ENCODE peak calls at places on chromosomes 6 and 20, in five cellular contexts. Z is breast epithelium, B is A673, E is aorta, U is uterus. K is an unnamed sample.
A peak's percentile ranks its signal among the peaks of the same experiment; 100 is the strongest.

GRCh38 chr6:21800948-21801438 is 207.4 kb downstream of the SOX4 start:
- DNase-seq in B (no peak), U (no peak), Z (no peak), E (no peak), K (no peak)

GRCh38 chr6:35082733-35083403 is 58.3 kb downstream of the TCP11 start:
- DNase-seq in B (no peak), Z (peak; percentile 12), U (no peak), E (no peak), K (peak; percentile 50)

GRCh38 chr6:24402697-24403500 is at the start of gene MRS2:
- DNase-seq in U (peak; percentile 67), B (peak; percentile 79), Z (peak; percentile 88), E (peak; percentile 87), K (peak; percentile 95)

GRCh38 chr6:28218312-28219248 is 6.5 kb upstream of the ZSCAN9 start:
- DNase-seq in Z (no peak), E (peak; percentile 88), B (peak; percentile 75), U (peak; percentile 51), K (peak; percentile 93)

GRCh38 chr20:20295621-20296498 is 72.0 kb upstream of the INSM1 start:
- DNase-seq in Z (no peak), B (no peak), U (no peak), E (no peak), K (no peak)

GRCh38 chr6:33314943-33315752 is 1.3 kb upstream of the TAPBP start:
- DNase-seq in E (peak; percentile 67), B (peak; percentile 56), Z (peak; percentile 57), U (no peak), K (peak; percentile 78)

GRCh38 chr20:53639128-53639527 is 45.5 kb upstream of the ZNF217 start:
- DNase-seq in B (no peak), Z (no peak), E (no peak), U (no peak), K (no peak)

GRCh38 chr6:21533678-21534077 is 59.9 kb upstream of the SOX4 start:
- DNase-seq in U (no peak), B (no peak), Z (no peak), E (no peak), K (no peak)

GRCh38 chr6:7157752-7158616 is 50.2 kb downstream of the RREB1 start:
- DNase-seq in Z (no peak), E (no peak), U (no peak), B (no peak), K (no peak)

GRCh38 chr6:7154341-7155139 is 46.8 kb downstream of the RREB1 start:
- DNase-seq in B (no peak), E (no peak), U (no peak), Z (no peak), K (no peak)

GRCh38 chr6:7156666-7157278 is 49.0 kb downstream of the RREB1 start:
- DNase-seq in U (no peak), E (peak; percentile 52), B (peak; percentile 75), Z (no peak), K (no peak)

GRCh38 chr6:7153807-7154206 is 46.0 kb downstream of the RREB1 start:
- DNase-seq in B (no peak), E (no peak), Z (no peak), U (no peak), K (no peak)

GRCh38 chr6:7155871-7156579 is 48.3 kb downstream of the RREB1 start:
- DNase-seq in U (no peak), B (no peak), E (no peak), Z (no peak), K (no peak)
- H3K4me1 ChIP-seq in U (no peaks in the 10 kb centered on the region), B (peaks cover 62% of the 10 kb centered on the region), E (peaks cover 4% of the 10 kb centered on the region), Z (peaks cover 3% of the 10 kb centered on the region), K (peaks cover 71% of the 10 kb centered on the region)

DNA sequence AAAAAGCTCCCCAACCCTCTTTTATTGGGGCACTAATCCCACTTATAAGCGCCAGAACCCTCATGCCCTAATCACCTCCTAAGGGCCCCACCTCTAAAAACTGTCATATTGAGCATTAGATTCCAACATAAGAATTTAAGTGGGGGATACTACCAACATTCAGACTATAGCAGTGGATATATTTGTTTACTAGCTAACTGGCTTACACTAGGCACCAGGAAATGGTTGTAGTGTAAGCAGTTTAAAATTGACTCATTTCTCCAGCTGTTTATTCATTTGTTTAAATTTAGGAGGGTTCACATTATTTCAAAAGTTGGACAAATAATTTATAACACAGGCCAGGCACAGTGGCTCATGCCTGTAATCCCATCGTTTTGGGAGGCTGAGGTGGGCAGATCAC is 22.9 kb downstream of the MTO1 start:
- DNase-seq in U (no peak), B (no peak), Z (no peak), E (no peak), K (no peak)
- H3K36me3 ChIP-seq in U (no peaks in the 10 kb centered on the region), B (peaks cover 69% of the 10 kb centered on the region), Z (no peaks in the 10 kb centered on the region), E (peaks cover 4% of the 10 kb centered on the region), K (peaks cover 93% of the 10 kb centered on the region)

DNA sequence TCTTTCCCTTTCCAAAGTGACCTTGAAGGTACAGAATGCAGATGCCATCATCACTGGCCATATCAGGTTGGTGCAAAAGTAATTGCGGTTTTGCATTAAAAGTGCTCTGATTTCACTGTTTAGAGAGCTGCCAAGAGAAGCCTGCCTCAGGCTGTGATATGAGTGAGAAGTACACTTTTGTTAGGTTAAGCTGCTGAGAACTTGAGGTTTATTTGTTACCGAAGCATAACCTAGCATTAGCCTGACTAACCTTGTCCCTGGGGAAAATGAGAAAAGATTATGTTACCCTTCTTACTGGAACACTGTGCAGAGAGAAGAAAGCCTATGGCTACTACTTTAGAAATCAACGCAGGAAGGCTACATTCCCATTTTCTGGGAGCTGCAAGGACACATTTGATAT is 70.5 kb upstream of the RBM24 start:
- DNase-seq in E (no peak), Z (no peak), B (no peak), U (no peak), K (no peak)
- H3K27ac ChIP-seq in E (no peak overlapping the region), Z (no peak overlapping the region), B (no peak overlapping the region), U (no peak overlapping the region), K (no peak overlapping the region)

GRCh38 chr6:167698540-167698939 is 128.2 kb upstream of the AFDN start:
- DNase-seq in E (no peak), U (no peak), Z (no peak), B (peak; percentile 77), K (no peak)

GRCh38 chr6:167697316-167697715 is 129.4 kb upstream of the AFDN start:
- DNase-seq in Z (no peak), U (no peak), E (no peak), B (peak; percentile 24), K (no peak)

GRCh38 chr6:167699141-167700036 is 127.3 kb upstream of the AFDN start:
- DNase-seq in E (peak; percentile 88), B (peak; percentile 97), Z (peak; percentile 48), U (peak; percentile 73), K (peak; percentile 85)

GRCh38 chr6:167695831-167696230 is 130.9 kb upstream of the AFDN start:
- DNase-seq in B (no peak), E (no peak), U (no peak), Z (no peak), K (no peak)

GRCh38 chr6:167696261-167696660 is 130.4 kb upstream of the AFDN start:
- DNase-seq in B (peak; percentile 47), U (no peak), Z (no peak), E (no peak), K (no peak)
- H3K4me1 ChIP-seq in B (peaks cover 37% of the 10 kb centered on the region), U (no peaks in the 10 kb centered on the region), Z (no peaks in the 10 kb centered on the region), E (no peaks in the 10 kb centered on the region), K (peaks cover 17% of the 10 kb centered on the region)

K was measured in upper lobe of right lung.